ENCODE peak calls at places on chromosome 10, in eight cellular contexts. One of them, this sample, is unnamed.
A peak's percentile ranks its signal among the peaks of the same experiment; 100 is the strongest.

GRCh38 chr10:6478722-6479121 is 101.4 kb downstream of the PRKCQ start:
- DNase-seq in mucosa of descending colon: no peak
- DNase-seq in hepatocyte: no peak
- DNase-seq in psoas muscle: no peak
- DNase-seq in left lung: no peak
- DNase-seq in transverse colon: no peak
- DNase-seq in stomach: no peak
- DNase-seq in right lobe of liver: no peak
- DNase-seq in this sample: no peak

GRCh38 chr10:106481598-106481997 is 682.9 kb downstream of the SORCS1 start:
- DNase-seq in mucosa of descending colon: no peak
- DNase-seq in hepatocyte: no peak
- DNase-seq in psoas muscle: no peak
- DNase-seq in left lung: no peak
- DNase-seq in transverse colon: no peak
- DNase-seq in stomach: no peak
- DNase-seq in right lobe of liver: no peak
- DNase-seq in this sample: no peak

GRCh38 chr10:19803676-19804075 is 12.6 kb upstream of the PLXDC2 start:
- DNase-seq in mucosa of descending colon: no peak
- DNase-seq in hepatocyte: no peak
- DNase-seq in psoas muscle: no peak
- DNase-seq in left lung: no peak
- DNase-seq in transverse colon: no peak
- DNase-seq in stomach: no peak
- DNase-seq in right lobe of liver: no peak
- DNase-seq in this sample: no peak

GRCh38 chr10:110709444-110709828 is 65.3 kb downstream of the RBM20 start:
- DNase-seq in mucosa of descending colon: no peak
- DNase-seq in hepatocyte: no peak
- DNase-seq in psoas muscle: no peak
- DNase-seq in left lung: no peak
- DNase-seq in transverse colon: no peak
- DNase-seq in stomach: no peak
- DNase-seq in right lobe of liver: no peak
- DNase-seq in this sample: no peak

GRCh38 chr10:96271017-96271815 is at the start of gene BLNK:
- DNase-seq in mucosa of descending colon: peak; percentile 70
- DNase-seq in hepatocyte: peak; percentile 76
- DNase-seq in psoas muscle: peak; percentile 61
- DNase-seq in left lung: peak; percentile 65
- DNase-seq in transverse colon: peak; percentile 86
- DNase-seq in stomach: peak; percentile 90
- DNase-seq in right lobe of liver: peak; percentile 81
- DNase-seq in this sample: no peak

GRCh38 chr10:99394761-99395386 is 35.5 kb downstream of the GOT1 start:
- DNase-seq in mucosa of descending colon: no peak
- DNase-seq in hepatocyte: no peak
- DNase-seq in psoas muscle: no peak
- DNase-seq in left lung: no peak
- DNase-seq in transverse colon: no peak
- DNase-seq in stomach: no peak
- DNase-seq in right lobe of liver: no peak
- DNase-seq in this sample: no peak

GRCh38 chr10:57818522-57818921 is 449.2 kb downstream of the IPMK start:
- DNase-seq in mucosa of descending colon: no peak
- DNase-seq in hepatocyte: no peak
- DNase-seq in psoas muscle: no peak
- DNase-seq in left lung: peak; percentile 44
- DNase-seq in transverse colon: no peak
- DNase-seq in stomach: no peak
- DNase-seq in right lobe of liver: no peak
- DNase-seq in this sample: no peak

GRCh38 chr10:93968452-93969044 is 25.2 kb upstream of the PLCE1 start:
- DNase-seq in mucosa of descending colon: no peak
- DNase-seq in hepatocyte: no peak
- DNase-seq in psoas muscle: no peak
- DNase-seq in left lung: no peak
- DNase-seq in transverse colon: no peak
- DNase-seq in stomach: no peak
- DNase-seq in right lobe of liver: no peak
- DNase-seq in this sample: no peak

GRCh38 chr10:101285093-101285463 is 55.8 kb upstream of the LBX1 start:
- DNase-seq in mucosa of descending colon: no peak
- DNase-seq in hepatocyte: no peak
- DNase-seq in psoas muscle: no peak
- DNase-seq in left lung: no peak
- DNase-seq in transverse colon: no peak
- DNase-seq in stomach: no peak
- DNase-seq in right lobe of liver: no peak
- DNase-seq in this sample: no peak

GRCh38 chr10:13670311-13670710 is 83.5 kb downstream of the PRPF18 start:
- DNase-seq in mucosa of descending colon: no peak
- DNase-seq in hepatocyte: no peak
- DNase-seq in psoas muscle: no peak
- DNase-seq in left lung: no peak
- DNase-seq in transverse colon: no peak
- DNase-seq in stomach: no peak
- DNase-seq in right lobe of liver: no peak
- DNase-seq in this sample: no peak

GRCh38 chr10:13671874-13672273 is 85.1 kb downstream of the PRPF18 start:
- DNase-seq in mucosa of descending colon: no peak
- DNase-seq in hepatocyte: no peak
- DNase-seq in psoas muscle: no peak
- DNase-seq in left lung: no peak
- DNase-seq in transverse colon: no peak
- DNase-seq in stomach: no peak
- DNase-seq in right lobe of liver: no peak
- DNase-seq in this sample: no peak

GRCh38 chr10:13672505-13672904 is 85.7 kb downstream of the PRPF18 start:
- DNase-seq in mucosa of descending colon: no peak
- DNase-seq in hepatocyte: no peak
- DNase-seq in psoas muscle: no peak
- DNase-seq in left lung: no peak
- DNase-seq in transverse colon: no peak
- DNase-seq in stomach: no peak
- DNase-seq in right lobe of liver: no peak
- DNase-seq in this sample: no peak

GRCh38 chr10:13668126-13668525 is 81.4 kb downstream of the PRPF18 start:
- DNase-seq in mucosa of descending colon: no peak
- DNase-seq in hepatocyte: no peak
- DNase-seq in psoas muscle: no peak
- DNase-seq in left lung: no peak
- DNase-seq in transverse colon: no peak
- DNase-seq in stomach: no peak
- DNase-seq in right lobe of liver: no peak
- DNase-seq in this sample: no peak

GRCh38 chr10:13669182-13669860 is 82.6 kb downstream of the PRPF18 start:
- DNase-seq in mucosa of descending colon: no peak
- DNase-seq in hepatocyte: no peak
- DNase-seq in psoas muscle: no peak
- DNase-seq in left lung: no peak
- DNase-seq in transverse colon: no peak
- DNase-seq in stomach: no peak
- DNase-seq in right lobe of liver: no peak
- DNase-seq in this sample: no peak
- H3K9me3 ChIP-seq in mucosa of descending colon: no peaks in the 10 kb centered on the region
- H3K9me3 ChIP-seq in hepatocyte: no peaks in the 10 kb centered on the region
- H3K9me3 ChIP-seq in psoas muscle: no peaks in the 10 kb centered on the region
- H3K9me3 ChIP-seq in left lung: no peaks in the 10 kb centered on the region
- H3K9me3 ChIP-seq in transverse colon: no peaks in the 10 kb centered on the region
- H3K9me3 ChIP-seq in stomach: no peaks in the 10 kb centered on the region
- H3K9me3 ChIP-seq in right lobe of liver: no peaks in the 10 kb centered on the region
- H3K9me3 ChIP-seq in this sample: no peaks in the 10 kb centered on the region

GRCh38 chr10:52453501-52453900 is 139.4 kb downstream of the DKK1 start:
- DNase-seq in mucosa of descending colon: no peak
- DNase-seq in hepatocyte: no peak
- DNase-seq in psoas muscle: no peak
- DNase-seq in left lung: no peak
- DNase-seq in transverse colon: no peak
- DNase-seq in stomach: no peak
- DNase-seq in right lobe of liver: no peak
- DNase-seq in this sample: no peak
- H3K9me3 ChIP-seq in mucosa of descending colon: no peaks in the 10 kb centered on the region
- H3K9me3 ChIP-seq in hepatocyte: no peaks in the 10 kb centered on the region
- H3K9me3 ChIP-seq in psoas muscle: no peaks in the 10 kb centered on the region
- H3K9me3 ChIP-seq in left lung: no peaks in the 10 kb centered on the region
- H3K9me3 ChIP-seq in transverse colon: no peaks in the 10 kb centered on the region
- H3K9me3 ChIP-seq in stomach: no peaks in the 10 kb centered on the region
- H3K9me3 ChIP-seq in right lobe of liver: no peaks in the 10 kb centered on the region
- H3K9me3 ChIP-seq in this sample: no peaks in the 10 kb centered on the region

GRCh38 chr10:62343000-62343399 is 31.2 kb upstream of the ZNF365 start:
- DNase-seq in mucosa of descending colon: no peak
- DNase-seq in hepatocyte: no peak
- DNase-seq in psoas muscle: no peak
- DNase-seq in left lung: no peak
- DNase-seq in transverse colon: no peak
- DNase-seq in stomach: no peak
- DNase-seq in right lobe of liver: no peak
- DNase-seq in this sample: no peak
- H3K9me3 ChIP-seq in mucosa of descending colon: peaks cover 23% of the 10 kb centered on the region
- H3K9me3 ChIP-seq in hepatocyte: no peaks in the 10 kb centered on the region
- H3K9me3 ChIP-seq in psoas muscle: peaks cover 17% of the 10 kb centered on the region
- H3K9me3 ChIP-seq in left lung: peaks cover 74% of the 10 kb centered on the region
- H3K9me3 ChIP-seq in transverse colon: peaks cover 8% of the 10 kb centered on the region
- H3K9me3 ChIP-seq in stomach: peaks cover 75% of the 10 kb centered on the region
- H3K9me3 ChIP-seq in right lobe of liver: no peaks in the 10 kb centered on the region
- H3K9me3 ChIP-seq in this sample: no peaks in the 10 kb centered on the region

GRCh38 chr10:126950401-126951105 is 45.3 kb downstream of the DOCK1 start:
- DNase-seq in mucosa of descending colon: no peak
- DNase-seq in hepatocyte: no peak
- DNase-seq in psoas muscle: no peak
- DNase-seq in left lung: no peak
- DNase-seq in transverse colon: no peak
- DNase-seq in stomach: no peak
- DNase-seq in right lobe of liver: no peak
- DNase-seq in this sample: no peak

GRCh38 chr10:126946746-126947145 is 41.5 kb downstream of the DOCK1 start:
- DNase-seq in mucosa of descending colon: no peak
- DNase-seq in hepatocyte: no peak
- DNase-seq in psoas muscle: no peak
- DNase-seq in left lung: no peak
- DNase-seq in transverse colon: no peak
- DNase-seq in stomach: no peak
- DNase-seq in right lobe of liver: no peak
- DNase-seq in this sample: no peak

GRCh38 chr10:126949161-126949503 is 43.9 kb downstream of the DOCK1 start:
- DNase-seq in mucosa of descending colon: no peak
- DNase-seq in hepatocyte: no peak
- DNase-seq in psoas muscle: no peak
- DNase-seq in left lung: no peak
- DNase-seq in transverse colon: no peak
- DNase-seq in stomach: no peak
- DNase-seq in right lobe of liver: no peak
- DNase-seq in this sample: no peak

GRCh38 chr10:126945351-126946035 is 40.3 kb downstream of the DOCK1 start:
- DNase-seq in mucosa of descending colon: no peak
- DNase-seq in hepatocyte: no peak
- DNase-seq in psoas muscle: no peak
- DNase-seq in left lung: no peak
- DNase-seq in transverse colon: no peak
- DNase-seq in stomach: no peak
- DNase-seq in right lobe of liver: no peak
- DNase-seq in this sample: no peak

DNA sequence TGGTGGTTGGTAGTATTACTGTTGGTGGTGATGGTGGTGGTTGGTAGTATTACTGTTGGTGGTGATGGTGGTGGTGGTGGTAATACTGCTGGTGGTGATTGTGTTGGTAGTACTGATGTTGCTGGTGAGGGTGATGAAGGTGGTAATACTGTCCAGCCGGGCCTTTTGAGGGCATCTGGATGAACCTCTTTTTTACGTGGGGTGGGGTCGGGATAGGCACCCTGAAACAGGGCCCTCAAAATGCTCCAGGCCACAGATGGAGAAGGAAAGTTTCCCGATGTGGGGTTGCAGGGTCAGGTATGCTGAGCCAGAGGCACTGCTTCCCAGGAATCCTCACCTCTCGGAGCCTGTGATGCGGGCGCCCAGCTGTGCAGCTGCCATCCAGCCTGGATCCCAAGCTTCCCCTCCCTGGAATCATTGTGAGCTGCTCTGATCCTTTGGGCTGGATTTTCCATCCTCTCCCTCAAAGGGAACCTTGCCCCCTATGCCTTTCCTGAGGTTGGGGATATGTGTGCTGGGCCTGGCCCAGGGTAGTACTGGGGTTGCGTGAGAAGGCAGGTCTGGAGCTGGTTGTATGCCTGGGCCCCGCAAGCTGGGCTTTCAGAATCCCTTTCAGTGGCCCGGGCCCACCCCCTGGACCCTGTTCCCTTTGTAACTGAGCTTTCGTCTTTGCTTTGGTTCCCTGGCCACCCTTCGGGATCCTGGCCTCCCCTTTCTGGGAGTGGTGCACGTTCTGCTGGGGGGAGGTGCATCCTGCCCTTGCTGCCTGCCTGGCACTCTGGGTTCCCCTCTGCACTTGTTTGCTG is 43.3 kb downstream of the DOCK1 start:
- DNase-seq in mucosa of descending colon: no peak
- DNase-seq in hepatocyte: no peak
- DNase-seq in psoas muscle: no peak
- DNase-seq in left lung: no peak
- DNase-seq in transverse colon: no peak
- DNase-seq in stomach: no peak
- DNase-seq in right lobe of liver: no peak
- DNase-seq in this sample: no peak
- H3K9me3 ChIP-seq in mucosa of descending colon: no peaks in the 10 kb centered on the region
- H3K9me3 ChIP-seq in hepatocyte: no peaks in the 10 kb centered on the region
- H3K9me3 ChIP-seq in psoas muscle: no peaks in the 10 kb centered on the region
- H3K9me3 ChIP-seq in left lung: peaks cover 14% of the 10 kb centered on the region
- H3K9me3 ChIP-seq in transverse colon: no peaks in the 10 kb centered on the region
- H3K9me3 ChIP-seq in stomach: no peaks in the 10 kb centered on the region
- H3K9me3 ChIP-seq in right lobe of liver: no peaks in the 10 kb centered on the region
- H3K9me3 ChIP-seq in this sample: peaks cover 3% of the 10 kb centered on the region

GRCh38 chr10:9636206-9636605 is 1381.5 kb upstream of the CELF2 start:
- DNase-seq in mucosa of descending colon: no peak
- DNase-seq in hepatocyte: no peak
- DNase-seq in psoas muscle: no peak
- DNase-seq in left lung: no peak
- DNase-seq in transverse colon: no peak
- DNase-seq in stomach: no peak
- DNase-seq in right lobe of liver: no peak
- DNase-seq in this sample: no peak

GRCh38 chr10:9634466-9634865 is 1383.2 kb upstream of the CELF2 start:
- DNase-seq in mucosa of descending colon: no peak
- DNase-seq in hepatocyte: no peak
- DNase-seq in psoas muscle: no peak
- DNase-seq in left lung: no peak
- DNase-seq in transverse colon: no peak
- DNase-seq in stomach: no peak
- DNase-seq in right lobe of liver: no peak
- DNase-seq in this sample: no peak

DNA sequence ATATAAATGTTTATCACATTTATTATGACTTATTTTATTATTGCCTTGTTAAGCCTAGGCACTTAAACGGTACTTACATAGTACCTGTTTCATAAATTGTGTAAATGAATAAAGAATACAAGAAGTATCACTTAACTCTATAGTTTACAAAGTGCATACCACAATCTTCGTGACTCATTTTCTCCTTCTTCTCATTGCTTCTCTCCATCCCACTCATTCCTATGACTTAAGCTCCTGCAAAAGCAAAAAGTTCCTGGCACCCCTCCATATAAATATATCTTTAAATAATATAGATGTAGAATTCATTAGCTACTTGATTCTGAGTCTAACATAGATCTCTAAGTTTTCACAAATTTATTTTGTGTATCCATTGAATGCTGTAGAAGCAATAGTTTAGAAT is 1382.0 kb upstream of the CELF2 start:
- DNase-seq in mucosa of descending colon: no peak
- DNase-seq in hepatocyte: no peak
- DNase-seq in psoas muscle: no peak
- DNase-seq in left lung: no peak
- DNase-seq in transverse colon: no peak
- DNase-seq in stomach: no peak
- DNase-seq in right lobe of liver: no peak
- DNase-seq in this sample: no peak
- H3K9me3 ChIP-seq in mucosa of descending colon: peaks cover 5% of the 10 kb centered on the region
- H3K9me3 ChIP-seq in hepatocyte: no peaks in the 10 kb centered on the region
- H3K9me3 ChIP-seq in psoas muscle: no peaks in the 10 kb centered on the region
- H3K9me3 ChIP-seq in left lung: no peaks in the 10 kb centered on the region
- H3K9me3 ChIP-seq in transverse colon: no peaks in the 10 kb centered on the region
- H3K9me3 ChIP-seq in stomach: no peaks in the 10 kb centered on the region
- H3K9me3 ChIP-seq in right lobe of liver: no peaks in the 10 kb centered on the region
- H3K9me3 ChIP-seq in this sample: no peaks in the 10 kb centered on the region

This sample was measured in T-helper 17 cell.